ENCODE peak calls at places on chromosome 22, in ten cellular contexts. Q is NCI-H2171 treated with DMSO at 0.1 percent for 48 hours; D is T1000; W is right lobe of liver; C is endodermal cell; P is activated naive CD4-positive, alpha-beta T cell; F is central memory CD4-positive, alpha-beta T cell; R is ELR; X is NCI-H2029; S is aorta. J is an unnamed sample.

GRCh38 chr22:17074648-17075002 is 10.2 kb upstream of the IL17RA start:
- DNase-seq in Q (no peak), D (no peak), W (no peak), C (no peak), P (no peak), F (no peak), R (peak), X (no peak), S (no peak), J (no peak)

GRCh38 chr22:45649809-45650208 is 21.8 kb upstream of the ATXN10 start:
- DNase-seq in Q (no peak), D (no peak), W (no peak), C (no peak), P (no peak), F (no peak), R (no peak), X (no peak), S (no peak), J (no peak)

GRCh38 chr22:35539910-35540599 is 576 bp upstream of the RASD2 start:
- DNase-seq in Q (no peak), D (peak), W (peak), C (peak), P (peak), F (peak), R (peak), X (peak), S (peak), J (peak)

GRCh38 chr22:35064664-35065063 is 1.3 kb upstream of the ISX start:
- DNase-seq in Q (no peak), D (no peak), W (no peak), C (no peak), P (no peak), F (no peak), R (no peak), X (no peak), S (no peak), J (no peak)

GRCh38 chr22:47278655-47279054 is 516.2 kb downstream of the TBC1D22A start:
- DNase-seq in Q (no peak), D (no peak), W (no peak), C (no peak), P (no peak), F (no peak), R (no peak), X (no peak), S (peak), J (no peak)

GRCh38 chr22:37273126-37273845 is 9.0 kb upstream of the CYTH4 start:
- DNase-seq in Q (no peak), D (no peak), W (peak), C (no peak), P (no peak), F (no peak), R (peak), X (no peak), S (no peak), J (no peak)

GRCh38 chr22:23270212-23270733 is 90.0 kb downstream of the BCR start:
- DNase-seq in Q (no peak), D (no peak), W (no peak), C (no peak), P (no peak), F (no peak), R (peak), X (no peak), S (no peak), J (no peak)

GRCh38 chr22:34917239-34917638 is 148.7 kb upstream of the ISX start:
- DNase-seq in Q (no peak), D (no peak), W (no peak), C (no peak), P (no peak), F (no peak), R (no peak), X (no peak), S (no peak), J (no peak)

GRCh38 chr22:41288245-41288946 is 2.4 kb upstream of the RANGAP1 start:
- DNase-seq in Q (peak), D (peak), W (no peak), C (peak), P (no peak), F (no peak), R (peak), X (peak), S (no peak), J (no peak)

GRCh38 chr22:41092847-41093371 is 517 bp downstream of the EP300 start:
- DNase-seq in Q (peak), D (no peak), W (no peak), C (peak), P (no peak), F (peak), R (peak), X (no peak), S (peak), J (peak)

GRCh38 chr22:39416319-39416718 is 16.7 kb downstream of the TAB1 start:
- DNase-seq in Q (no peak), D (no peak), W (peak), C (no peak), P (no peak), F (no peak), R (no peak), X (peak), S (peak), J (no peak)

GRCh38 chr22:49934144-49934890 is 15.9 kb downstream of the CRELD2 start:
- DNase-seq in Q (no peak), D (no peak), W (peak), C (no peak), P (no peak), F (peak), R (peak), X (no peak), S (no peak), J (peak)